ENCODE peak calls at places on chromosomes 13 and 19, in nine cellular contexts. P is coronary artery, Q is H9, E is GM10248, K is nephron progenitor cell, I is dorsolateral prefrontal cortex, M is activated B cell treated with CpG ODN at 0.5 μM for 24 hours, R is AG04450, B is kidney epithelial cell. J is an unnamed sample.

GRCh38 chr19:920051-920857 is 3.1 kb downstream of the KISS1R start:
- DNase-seq in P (no peak), Q (no peak), E (peak; percentile 71), K (peak; percentile 57), I (no peak), M (peak; percentile 70), R (no peak), B (no peak), J (no peak)

GRCh38 chr13:46170687-46171086 is 11.3 kb downstream of the LCP1 start:
- DNase-seq in P (no peak), Q (no peak), E (no peak), K (no peak), I (no peak), M (no peak), R (no peak), B (no peak), J (no peak)

GRCh38 chr19:10712041-10712440 is 5.8 kb upstream of the DNM2 start:
- DNase-seq in P (no peak), Q (peak; percentile 66), E (no peak), K (no peak), I (no peak), M (no peak), R (no peak), B (no peak), J (no peak)

GRCh38 chr13:106755542-106755941 is 187.6 kb upstream of the ARGLU1 start:
- DNase-seq in P (no peak), Q (no peak), E (no peak), K (no peak), I (no peak), M (no peak), R (no peak), B (peak; percentile 41), J (no peak)

GRCh38 chr13:79647518-79647917 is 166.6 kb downstream of the NDFIP2 start:
- DNase-seq in P (no peak), Q (no peak), E (no peak), K (no peak), I (no peak), M (no peak), R (no peak), B (peak; percentile 53), J (no peak)

GRCh38 chr19:29532956-29533355 is 7.2 kb downstream of the VSTM2B start:
- DNase-seq in P (no peak), Q (peak; percentile 7), E (no peak), K (no peak), I (no peak), M (no peak), R (no peak), B (no peak), J (no peak)

GRCh38 chr19:7691497-7691896 is 10.4 kb downstream of the FCER2 start:
- DNase-seq in P (no peak), Q (no peak), E (no peak), K (no peak), I (no peak), M (no peak), R (no peak), B (no peak), J (no peak)

GRCh38 chr13:110314516-110315245 is 7.6 kb downstream of the COL4A2 start:
- DNase-seq in P (peak; percentile 71), Q (peak; percentile 20), E (no peak), K (no peak), I (no peak), M (no peak), R (no peak), B (no peak), J (no peak)

GRCh38 chr13:24664726-24665409 is 15.3 kb upstream of the ATP12A start:
- DNase-seq in P (no peak), Q (no peak), E (no peak), K (no peak), I (no peak), M (no peak), R (no peak), B (no peak), J (no peak)

GRCh38 chr19:39166571-39167391 is 30.0 kb upstream of the NCCRP1 start:
- DNase-seq in P (no peak), Q (no peak), E (no peak), K (peak; percentile 30), I (no peak), M (no peak), R (no peak), B (no peak), J (no peak)

GRCh38 chr19:11421607-11422098 is 2.5 kb upstream of the RGL3 start:
- DNase-seq in P (no peak), Q (peak; percentile 92), E (peak; percentile 86), K (peak; percentile 75), I (no peak), M (peak; percentile 68), R (no peak), B (no peak), J (no peak)

GRCh38 chr19:35775046-35775297 is 392 bp upstream of the ARHGAP33 start:
- DNase-seq in P (no peak), Q (no peak), E (no peak), K (no peak), I (no peak), M (no peak), R (no peak), B (no peak), J (no peak)

GRCh38 chr19:10961073-10961762 is 388 bp downstream of the SMARCA4 start:
- DNase-seq in P (no peak), Q (peak; percentile 57), E (peak; percentile 29), K (no peak), I (no peak), M (peak; percentile 74), R (no peak), B (no peak), J (no peak)

GRCh38 chr19:40928859-40929258 is 46.8 kb upstream of the CYP2A7 start:
- DNase-seq in P (no peak), Q (no peak), E (no peak), K (no peak), I (no peak), M (no peak), R (no peak), B (no peak), J (no peak)

GRCh38 chr13:40549500-40550094 is 116.8 kb downstream of the FOXO1 start:
- DNase-seq in P (no peak), Q (no peak), E (no peak), K (no peak), I (no peak), M (no peak), R (no peak), B (no peak), J (no peak)

GRCh38 chr13:110417537-110417908 is 110.4 kb downstream of the COL4A2 start:
- DNase-seq in P (peak; percentile 77), Q (no peak), E (no peak), K (no peak), I (no peak), M (no peak), R (no peak), B (no peak), J (no peak)

GRCh38 chr19:1455336-1456120 is 5.6 kb downstream of the APC2 start:
- DNase-seq in P (no peak), Q (peak; percentile 98), E (peak; percentile 79), K (peak; percentile 72), I (no peak), M (no peak), R (no peak), B (no peak), J (no peak)

DNA sequence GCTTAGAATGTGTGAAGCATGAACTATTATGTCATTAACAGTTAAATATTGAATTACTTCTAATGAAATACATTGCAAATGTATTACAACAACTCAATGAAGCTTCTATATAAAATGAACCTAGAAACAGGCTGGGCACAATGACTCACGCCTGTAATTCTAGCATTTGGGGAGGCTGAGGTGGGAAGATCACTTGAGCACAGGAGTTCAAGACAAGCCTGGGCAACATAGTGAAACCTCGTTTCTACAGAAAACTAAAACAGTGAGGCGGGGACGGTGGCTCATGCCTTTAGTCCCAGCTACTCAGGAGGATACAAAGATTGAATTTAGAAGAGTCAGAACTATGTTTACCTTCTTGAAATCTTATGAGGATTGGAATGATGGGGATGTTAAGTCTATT is 505.1 kb downstream of the SLITRK5 start:
- DNase-seq in P (no peak), Q (no peak), E (no peak), K (no peak), I (no peak), M (no peak), R (no peak), B (no peak), J (no peak)
- TF ChIP-seq CTCF in P (no peak), Q (no peak), E (no peak), K (no peak), I (no peak), M (no peak), R (no peak), B (no peak), J (no peak)

DNA sequence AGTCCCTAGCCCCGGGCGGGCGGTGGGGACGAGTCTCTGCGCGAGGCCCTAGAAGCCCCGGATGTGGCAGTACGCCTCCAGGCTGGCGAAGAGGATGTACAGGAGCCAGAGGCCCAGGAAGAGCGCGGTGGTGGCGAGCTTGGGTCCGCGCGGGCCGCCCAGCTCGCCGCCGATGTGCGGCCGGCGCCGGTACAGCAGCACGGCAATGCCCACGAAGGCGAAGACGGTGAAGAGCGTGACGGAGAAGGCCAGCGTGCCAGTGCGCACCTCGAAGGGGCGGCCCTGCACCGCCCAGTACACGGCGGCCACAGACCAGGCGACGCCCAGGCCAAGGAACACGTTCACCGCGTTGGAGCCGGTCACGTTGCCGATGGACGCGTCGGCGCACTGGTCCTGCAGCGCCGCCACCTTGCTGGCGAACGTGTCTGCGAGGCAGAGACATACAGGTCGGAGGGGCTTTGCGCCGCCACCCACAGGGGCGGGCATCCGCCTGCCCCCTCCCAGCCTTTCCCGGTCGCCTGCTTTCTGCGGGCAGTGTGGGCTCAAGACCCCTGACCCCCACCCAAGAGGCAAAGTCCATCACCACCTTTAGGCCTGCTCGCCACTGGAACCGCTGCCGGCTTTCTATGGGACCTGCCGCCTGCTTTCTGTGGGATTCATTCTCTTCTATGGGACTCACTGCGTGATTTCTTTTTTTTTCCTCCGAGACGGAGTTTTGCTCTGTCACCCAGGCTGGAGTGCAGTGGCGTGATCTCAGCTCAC is 10.9 kb upstream of the MEIS3 start:
- DNase-seq in P (no peak), Q (peak; percentile 79), E (no peak), K (peak; percentile 66), I (no peak), M (no peak), R (no peak), B (no peak), J (no peak)
- TF ChIP-seq CTCF in P (no peak), Q (no peak), E (no peak), K (peak; percentile 21), I (no peak), M (no peak), R (peak; percentile 19), B (peak; percentile 28), J (peak; percentile 20)

DNA sequence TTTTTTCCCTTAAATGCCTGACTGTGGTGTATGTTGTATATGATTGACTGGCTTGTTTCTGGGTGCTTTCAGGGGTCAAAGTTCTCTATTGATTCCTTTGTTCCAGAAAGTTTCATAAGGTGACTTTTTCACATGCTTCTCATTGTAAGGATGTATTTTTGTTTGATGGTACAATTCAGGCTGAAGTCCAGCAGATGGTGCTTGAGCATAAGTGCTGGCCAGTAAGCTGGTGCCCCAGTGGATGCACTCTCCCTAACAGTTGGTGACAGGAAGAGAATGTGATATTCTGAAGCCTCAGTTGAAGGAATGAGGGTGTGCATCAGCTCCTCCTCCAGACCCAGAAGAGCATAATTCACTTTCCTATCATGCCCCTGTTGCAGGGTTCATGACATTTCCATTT is 1941.6 kb upstream of the PRR20A start:
- DNase-seq in P (no peak), Q (no peak), E (no peak), K (peak; percentile 5), I (no peak), M (no peak), R (no peak), B (no peak), J (no peak)
- TF ChIP-seq CTCF in P (no peak), Q (peak; percentile 43), E (no peak), K (peak; percentile 29), I (no peak), M (no peak), R (no peak), B (no peak), J (peak; percentile 58)

GRCh38 chr19:16200038-16200775 is 2.5 kb downstream of the AP1M1 start:
- DNase-seq in P (peak; percentile 74), Q (no peak), E (no peak), K (no peak), I (no peak), M (no peak), R (no peak), B (no peak), J (no peak)
- TF ChIP-seq CTCF in P (no peak), Q (peak; percentile 13), E (no peak), K (no peak), I (no peak), M (no peak), R (no peak), B (no peak), J (no peak)

J was measured in retinal pigment epithelial cell.